ENCODE peak calls at places on chromosomes 2 and 18, in eight cellular contexts. One of them, this sample, is unnamed.

GRCh38 chr2:26558271-26559043 is 80.5 kb upstream of the OTOF start:
- DNase-seq in upper lobe of right lung: peak
- DNase-seq in heart right ventricle: no peak
- DNase-seq in kidney: no peak
- DNase-seq in cardiac muscle cell: no peak
- DNase-seq in breast epithelium: no peak
- DNase-seq in fibroblast of pulmonary artery: peak
- DNase-seq in BJ: no peak
- DNase-seq in this sample: no peak

GRCh38 chr2:240858321-240858720 is 10.3 kb upstream of the AGXT start:
- DNase-seq in upper lobe of right lung: no peak
- DNase-seq in fibroblast of pulmonary artery: no peak
- DNase-seq in kidney: no peak
- DNase-seq in BJ: no peak
- DNase-seq in breast epithelium: no peak
- DNase-seq in heart right ventricle: no peak
- DNase-seq in cardiac muscle cell: no peak
- DNase-seq in this sample: no peak

GRCh38 chr18:13137939-13138821 is 80.4 kb upstream of the LDLRAD4 start:
- DNase-seq in kidney: no peak
- DNase-seq in breast epithelium: peak
- DNase-seq in fibroblast of pulmonary artery: peak
- DNase-seq in heart right ventricle: peak
- DNase-seq in BJ: no peak
- DNase-seq in upper lobe of right lung: peak
- DNase-seq in cardiac muscle cell: no peak
- DNase-seq in this sample: no peak

GRCh38 chr18:2906522-2907458 is 60.0 kb downstream of the EMILIN2 start:
- DNase-seq in cardiac muscle cell: peak
- DNase-seq in fibroblast of pulmonary artery: no peak
- DNase-seq in BJ: no peak
- DNase-seq in upper lobe of right lung: peak
- DNase-seq in breast epithelium: no peak
- DNase-seq in kidney: peak
- DNase-seq in heart right ventricle: peak
- DNase-seq in this sample: no peak

GRCh38 chr18:62784966-62785413 is 69.6 kb downstream of the PHLPP1 start:
- DNase-seq in heart right ventricle: peak
- DNase-seq in cardiac muscle cell: no peak
- DNase-seq in breast epithelium: no peak
- DNase-seq in upper lobe of right lung: no peak
- DNase-seq in kidney: no peak
- DNase-seq in fibroblast of pulmonary artery: peak
- DNase-seq in BJ: no peak
- DNase-seq in this sample: peak

GRCh38 chr2:65372619-65373018 is 59.8 kb downstream of the SPRED2 start:
- DNase-seq in breast epithelium: no peak
- DNase-seq in cardiac muscle cell: no peak
- DNase-seq in BJ: no peak
- DNase-seq in fibroblast of pulmonary artery: no peak
- DNase-seq in kidney: no peak
- DNase-seq in upper lobe of right lung: no peak
- DNase-seq in heart right ventricle: no peak
- DNase-seq in this sample: no peak

GRCh38 chr2:152890746-152891145 is 172.3 kb downstream of the ARL6IP6 start:
- DNase-seq in heart right ventricle: no peak
- DNase-seq in fibroblast of pulmonary artery: no peak
- DNase-seq in upper lobe of right lung: no peak
- DNase-seq in kidney: no peak
- DNase-seq in BJ: no peak
- DNase-seq in breast epithelium: no peak
- DNase-seq in cardiac muscle cell: no peak
- DNase-seq in this sample: no peak

GRCh38 chr2:162457487-162457886 is 113.6 kb downstream of the GCA start:
- DNase-seq in BJ: no peak
- DNase-seq in cardiac muscle cell: no peak
- DNase-seq in heart right ventricle: no peak
- DNase-seq in upper lobe of right lung: no peak
- DNase-seq in kidney: no peak
- DNase-seq in fibroblast of pulmonary artery: no peak
- DNase-seq in breast epithelium: no peak
- DNase-seq in this sample: no peak

GRCh38 chr18:10785798-10786197 is 260.0 kb downstream of the NAPG start:
- DNase-seq in cardiac muscle cell: no peak
- DNase-seq in upper lobe of right lung: no peak
- DNase-seq in breast epithelium: no peak
- DNase-seq in BJ: no peak
- DNase-seq in kidney: no peak
- DNase-seq in fibroblast of pulmonary artery: no peak
- DNase-seq in heart right ventricle: no peak
- DNase-seq in this sample: no peak

GRCh38 chr2:226882606-226883005 is 46.8 kb downstream of the RHBDD1 start:
- DNase-seq in kidney: no peak
- DNase-seq in upper lobe of right lung: no peak
- DNase-seq in cardiac muscle cell: no peak
- DNase-seq in breast epithelium: no peak
- DNase-seq in heart right ventricle: no peak
- DNase-seq in fibroblast of pulmonary artery: no peak
- DNase-seq in BJ: no peak
- DNase-seq in this sample: peak

GRCh38 chr2:85057236-85057635 is 76.0 kb upstream of the TCF7L1 start:
- DNase-seq in kidney: no peak
- DNase-seq in breast epithelium: no peak
- DNase-seq in fibroblast of pulmonary artery: no peak
- DNase-seq in BJ: no peak
- DNase-seq in heart right ventricle: no peak
- DNase-seq in upper lobe of right lung: no peak
- DNase-seq in cardiac muscle cell: no peak
- DNase-seq in this sample: peak

GRCh38 chr2:43993437-43993836 is 2.4 kb downstream of the LRPPRC start:
- DNase-seq in breast epithelium: no peak
- DNase-seq in cardiac muscle cell: no peak
- DNase-seq in upper lobe of right lung: no peak
- DNase-seq in kidney: no peak
- DNase-seq in fibroblast of pulmonary artery: no peak
- DNase-seq in BJ: no peak
- DNase-seq in heart right ventricle: no peak
- DNase-seq in this sample: no peak

GRCh38 chr18:46419391-46420141 is 237.5 kb downstream of the LOXHD1 start:
- DNase-seq in kidney: no peak
- DNase-seq in breast epithelium: peak
- DNase-seq in BJ: no peak
- DNase-seq in cardiac muscle cell: no peak
- DNase-seq in upper lobe of right lung: peak
- DNase-seq in heart right ventricle: no peak
- DNase-seq in fibroblast of pulmonary artery: no peak
- DNase-seq in this sample: no peak

GRCh38 chr18:74898965-74899364 is 301.3 kb downstream of the ZNF407 start:
- DNase-seq in BJ: no peak
- DNase-seq in heart right ventricle: no peak
- DNase-seq in fibroblast of pulmonary artery: peak
- DNase-seq in kidney: no peak
- DNase-seq in upper lobe of right lung: no peak
- DNase-seq in breast epithelium: no peak
- DNase-seq in cardiac muscle cell: no peak
- DNase-seq in this sample: peak

GRCh38 chr2:173803344-173803893 is 161.8 kb downstream of the SP3 start:
- DNase-seq in cardiac muscle cell: no peak
- DNase-seq in heart right ventricle: no peak
- DNase-seq in BJ: no peak
- DNase-seq in upper lobe of right lung: no peak
- DNase-seq in breast epithelium: no peak
- DNase-seq in fibroblast of pulmonary artery: no peak
- DNase-seq in kidney: no peak
- DNase-seq in this sample: no peak

GRCh38 chr2:234496442-234496834 is 443 bp downstream of the ARL4C start:
- DNase-seq in BJ: no peak
- DNase-seq in kidney: peak
- DNase-seq in breast epithelium: peak
- DNase-seq in cardiac muscle cell: no peak
- DNase-seq in upper lobe of right lung: no peak
- DNase-seq in heart right ventricle: no peak
- DNase-seq in fibroblast of pulmonary artery: peak
- DNase-seq in this sample: peak

GRCh38 chr2:28269019-28269784 is 123.5 kb upstream of the FOSL2 start:
- DNase-seq in upper lobe of right lung: no peak
- DNase-seq in fibroblast of pulmonary artery: peak
- DNase-seq in cardiac muscle cell: no peak
- DNase-seq in heart right ventricle: no peak
- DNase-seq in breast epithelium: no peak
- DNase-seq in kidney: no peak
- DNase-seq in BJ: no peak
- DNase-seq in this sample: peak

GRCh38 chr2:127142663-127143630 is 36.0 kb upstream of the BIN1 start:
- DNase-seq in upper lobe of right lung: no peak
- DNase-seq in fibroblast of pulmonary artery: no peak
- DNase-seq in breast epithelium: no peak
- DNase-seq in cardiac muscle cell: no peak
- DNase-seq in BJ: no peak
- DNase-seq in heart right ventricle: no peak
- DNase-seq in kidney: peak
- DNase-seq in this sample: peak

GRCh38 chr2:176421291-176422050 is 152.2 kb downstream of the MTX2 start:
- DNase-seq in breast epithelium: no peak
- DNase-seq in fibroblast of pulmonary artery: no peak
- DNase-seq in upper lobe of right lung: no peak
- DNase-seq in heart right ventricle: no peak
- DNase-seq in cardiac muscle cell: no peak
- DNase-seq in BJ: no peak
- DNase-seq in kidney: no peak
- DNase-seq in this sample: no peak

GRCh38 chr18:57793630-57793986 is 9.5 kb downstream of the ATP8B1 start:
- DNase-seq in cardiac muscle cell: no peak
- DNase-seq in upper lobe of right lung: no peak
- DNase-seq in BJ: no peak
- DNase-seq in kidney: no peak
- DNase-seq in heart right ventricle: no peak
- DNase-seq in fibroblast of pulmonary artery: no peak
- DNase-seq in breast epithelium: peak
- DNase-seq in this sample: no peak
- H3K4me3 ChIP-seq in cardiac muscle cell: no peak
- H3K4me3 ChIP-seq in upper lobe of right lung: no peak
- H3K4me3 ChIP-seq in BJ: no peak
- H3K4me3 ChIP-seq in kidney: peak
- H3K4me3 ChIP-seq in heart right ventricle: peak
- H3K4me3 ChIP-seq in fibroblast of pulmonary artery: no peak
- H3K4me3 ChIP-seq in breast epithelium: no peak
- H3K4me3 ChIP-seq in this sample: no peak

DNA sequence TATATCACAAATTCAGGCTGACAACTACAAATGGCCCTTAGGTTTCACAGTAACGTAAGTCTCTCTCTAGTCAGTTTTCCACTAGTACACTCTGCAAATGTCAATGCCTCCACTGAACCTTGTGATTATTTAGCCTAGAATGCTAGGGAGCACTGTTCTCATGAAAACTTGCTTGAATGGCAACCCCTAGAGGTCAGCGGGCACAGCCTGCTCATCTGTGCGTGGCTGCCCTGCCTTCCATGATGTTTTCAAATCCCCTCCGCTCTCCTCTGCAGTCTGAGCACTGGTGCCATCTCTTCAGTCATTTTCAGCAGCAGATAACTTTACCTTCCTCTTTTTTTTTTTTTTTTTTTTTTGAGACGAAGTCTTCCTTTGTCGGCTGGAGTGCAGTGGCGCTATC is 84.1 kb upstream of the GULP1 start:
- DNase-seq in BJ: no peak
- DNase-seq in upper lobe of right lung: no peak
- DNase-seq in kidney: no peak
- DNase-seq in fibroblast of pulmonary artery: no peak
- DNase-seq in breast epithelium: no peak
- DNase-seq in cardiac muscle cell: no peak
- DNase-seq in heart right ventricle: no peak
- DNase-seq in this sample: no peak
- TF ChIP-seq CTCF in BJ: no peak
- TF ChIP-seq CTCF in upper lobe of right lung: no peak
- TF ChIP-seq CTCF in kidney: no peak
- TF ChIP-seq CTCF in fibroblast of pulmonary artery: no peak
- TF ChIP-seq CTCF in breast epithelium: no peak
- TF ChIP-seq CTCF in cardiac muscle cell: no peak
- TF ChIP-seq CTCF in heart right ventricle: no peak
- TF ChIP-seq CTCF in this sample: no peak

DNA sequence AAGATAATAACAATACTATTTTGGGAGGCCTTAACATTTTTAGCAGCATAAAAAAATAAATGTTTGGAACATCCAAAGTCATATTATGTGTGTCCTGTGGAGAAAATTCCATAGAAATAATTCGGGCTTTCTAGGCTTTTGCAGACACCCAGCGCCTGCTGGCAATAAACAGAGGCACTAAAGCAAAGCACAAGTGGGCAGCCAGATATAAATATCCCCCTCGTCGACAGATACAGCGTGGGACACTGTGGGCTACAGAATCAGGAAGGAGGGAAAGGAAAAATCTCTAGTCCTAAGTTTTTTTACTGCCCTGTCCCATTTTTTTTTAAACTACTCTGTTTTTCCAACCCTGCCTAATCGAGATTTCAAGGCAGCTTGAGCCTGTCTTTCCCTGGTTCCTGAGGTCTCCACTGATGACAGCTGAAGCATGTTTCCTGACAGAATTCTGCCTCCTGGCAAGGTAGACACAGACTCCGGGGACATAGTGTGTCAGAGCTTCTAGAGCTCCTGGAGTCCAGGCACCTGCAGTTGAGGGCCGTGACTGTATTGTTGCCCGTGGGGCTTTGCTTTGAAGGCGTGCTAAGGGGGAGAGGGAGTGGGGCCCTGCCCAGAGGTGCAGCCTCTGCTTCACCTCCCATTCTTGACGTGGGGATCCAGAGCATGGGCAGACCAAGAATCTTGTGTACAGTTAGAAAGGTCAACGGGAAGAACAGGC is 232.2 kb downstream of the DCC start:
- DNase-seq in breast epithelium: no peak
- DNase-seq in upper lobe of right lung: no peak
- DNase-seq in heart right ventricle: no peak
- DNase-seq in BJ: no peak
- DNase-seq in fibroblast of pulmonary artery: no peak
- DNase-seq in cardiac muscle cell: peak
- DNase-seq in kidney: no peak
- DNase-seq in this sample: no peak
- H3K4me3 ChIP-seq in breast epithelium: no peak
- H3K4me3 ChIP-seq in upper lobe of right lung: no peak
- H3K4me3 ChIP-seq in heart right ventricle: no peak
- H3K4me3 ChIP-seq in BJ: no peak
- H3K4me3 ChIP-seq in fibroblast of pulmonary artery: no peak
- H3K4me3 ChIP-seq in cardiac muscle cell: no peak
- H3K4me3 ChIP-seq in kidney: no peak
- H3K4me3 ChIP-seq in this sample: no peak

DNA sequence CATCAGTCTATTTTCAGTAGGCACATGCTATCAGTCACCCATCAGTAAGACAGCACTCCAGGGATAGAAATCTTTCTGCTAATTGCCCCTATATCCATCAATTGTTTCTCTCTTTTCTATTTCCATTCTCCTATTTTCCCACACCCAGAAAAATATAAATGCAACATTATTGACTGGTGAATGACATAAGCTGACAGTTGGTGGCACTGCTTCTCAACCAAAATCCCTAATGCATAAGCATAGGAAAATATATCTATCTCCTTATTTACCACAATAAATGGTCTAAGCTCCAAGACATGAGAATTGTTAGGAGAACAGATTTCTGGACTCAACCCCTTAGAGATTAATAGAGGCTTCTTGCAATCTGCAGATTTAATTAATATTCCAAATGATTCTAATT is 64.0 kb upstream of the REG3A start:
- DNase-seq in kidney: no peak
- DNase-seq in BJ: no peak
- DNase-seq in cardiac muscle cell: no peak
- DNase-seq in breast epithelium: no peak
- DNase-seq in fibroblast of pulmonary artery: no peak
- DNase-seq in heart right ventricle: no peak
- DNase-seq in upper lobe of right lung: no peak
- DNase-seq in this sample: no peak
- TF ChIP-seq CTCF in kidney: no peak
- TF ChIP-seq CTCF in BJ: no peak
- TF ChIP-seq CTCF in cardiac muscle cell: no peak
- TF ChIP-seq CTCF in breast epithelium: no peak
- TF ChIP-seq CTCF in fibroblast of pulmonary artery: no peak
- TF ChIP-seq CTCF in heart right ventricle: no peak
- TF ChIP-seq CTCF in upper lobe of right lung: no peak
- TF ChIP-seq CTCF in this sample: no peak

This sample was measured in foreskin fibroblast.